ENCODE peak calls at places on chromosomes 13 and 19, in nine cellular contexts. One of them, this sample, is unnamed. For H3K9me3 and H3K4me1, the result is how much of the 10 kb centered on the place peaks cover.

GRCh38 chr19:13926715-13927114 is 11.5 kb downstream of the PODNL1 start:
- DNase-seq in A549: no peak
- DNase-seq in cardiac muscle cell: no peak
- DNase-seq in SK-N-SH: no peak
- DNase-seq in HCT116: no peak
- DNase-seq in SJCRH30: no peak
- DNase-seq in transverse colon: no peak
- DNase-seq in heart left ventricle: no peak
- DNase-seq in mucosa of descending colon: no peak
- DNase-seq in this sample: no peak

GRCh38 chr19:18185538-18185937 is 7.5 kb upstream of the MPV17L2 start:
- DNase-seq in A549: no peak
- DNase-seq in cardiac muscle cell: no peak
- DNase-seq in SK-N-SH: no peak
- DNase-seq in HCT116: no peak
- DNase-seq in SJCRH30: no peak
- DNase-seq in transverse colon: no peak
- DNase-seq in heart left ventricle: no peak
- DNase-seq in mucosa of descending colon: no peak
- DNase-seq in this sample: peak

GRCh38 chr13:50572129-50572528 is 271.4 kb downstream of the DLEU7 start:
- DNase-seq in A549: no peak
- DNase-seq in cardiac muscle cell: no peak
- DNase-seq in SK-N-SH: no peak
- DNase-seq in HCT116: no peak
- DNase-seq in SJCRH30: no peak
- DNase-seq in transverse colon: no peak
- DNase-seq in heart left ventricle: no peak
- DNase-seq in mucosa of descending colon: no peak
- DNase-seq in this sample: no peak

GRCh38 chr13:108044929-108045328 is 170.4 kb downstream of the LIG4 start:
- DNase-seq in A549: no peak
- DNase-seq in cardiac muscle cell: peak
- DNase-seq in SK-N-SH: no peak
- DNase-seq in HCT116: no peak
- DNase-seq in SJCRH30: peak
- DNase-seq in transverse colon: no peak
- DNase-seq in heart left ventricle: no peak
- DNase-seq in mucosa of descending colon: no peak
- DNase-seq in this sample: no peak

GRCh38 chr13:20144141-20144850 is 16.6 kb downstream of the GJA3 start:
- DNase-seq in A549: no peak
- DNase-seq in cardiac muscle cell: no peak
- DNase-seq in SK-N-SH: no peak
- DNase-seq in HCT116: no peak
- DNase-seq in SJCRH30: no peak
- DNase-seq in transverse colon: no peak
- DNase-seq in heart left ventricle: no peak
- DNase-seq in mucosa of descending colon: no peak
- DNase-seq in this sample: no peak

GRCh38 chr13:35630551-35631275 is 154.2 kb upstream of the MAB21L1 start:
- DNase-seq in A549: peak
- DNase-seq in cardiac muscle cell: peak
- DNase-seq in SK-N-SH: peak
- DNase-seq in HCT116: peak
- DNase-seq in SJCRH30: peak
- DNase-seq in transverse colon: no peak
- DNase-seq in heart left ventricle: no peak
- DNase-seq in mucosa of descending colon: no peak
- DNase-seq in this sample: peak

GRCh38 chr13:31731923-31732322 is 7.4 kb upstream of the RXFP2 start:
- DNase-seq in A549: no peak
- DNase-seq in cardiac muscle cell: no peak
- DNase-seq in SK-N-SH: no peak
- DNase-seq in HCT116: no peak
- DNase-seq in SJCRH30: no peak
- DNase-seq in transverse colon: no peak
- DNase-seq in heart left ventricle: no peak
- DNase-seq in mucosa of descending colon: no peak
- DNase-seq in this sample: no peak

GRCh38 chr13:72403396-72404010 is 323.9 kb downstream of the MZT1 start:
- DNase-seq in A549: no peak
- DNase-seq in cardiac muscle cell: no peak
- DNase-seq in SK-N-SH: no peak
- DNase-seq in HCT116: no peak
- DNase-seq in SJCRH30: peak
- DNase-seq in transverse colon: no peak
- DNase-seq in heart left ventricle: no peak
- DNase-seq in mucosa of descending colon: no peak
- DNase-seq in this sample: no peak

GRCh38 chr13:82636119-82636518 is 1246.2 kb downstream of the SLITRK1 start:
- DNase-seq in A549: no peak
- DNase-seq in cardiac muscle cell: no peak
- DNase-seq in SK-N-SH: no peak
- DNase-seq in HCT116: no peak
- DNase-seq in SJCRH30: no peak
- DNase-seq in transverse colon: no peak
- DNase-seq in heart left ventricle: no peak
- DNase-seq in mucosa of descending colon: no peak
- DNase-seq in this sample: no peak

GRCh38 chr19:45781282-45782161 is 768 bp downstream of the DMPK start:
- DNase-seq in A549: peak
- DNase-seq in cardiac muscle cell: no peak
- DNase-seq in SK-N-SH: no peak
- DNase-seq in HCT116: no peak
- DNase-seq in SJCRH30: peak
- DNase-seq in transverse colon: peak
- DNase-seq in heart left ventricle: peak
- DNase-seq in mucosa of descending colon: peak
- DNase-seq in this sample: no peak

GRCh38 chr19:27779953-27780352 is 1433.0 kb downstream of the UQCRFS1 start:
- DNase-seq in A549: no peak
- DNase-seq in cardiac muscle cell: no peak
- DNase-seq in SK-N-SH: no peak
- DNase-seq in HCT116: no peak
- DNase-seq in SJCRH30: no peak
- DNase-seq in transverse colon: no peak
- DNase-seq in heart left ventricle: no peak
- DNase-seq in mucosa of descending colon: no peak
- DNase-seq in this sample: no peak

GRCh38 chr19:17346109-17346671 is 8.8 kb downstream of the GTPBP3 start:
- DNase-seq in A549: peak
- DNase-seq in cardiac muscle cell: peak
- DNase-seq in SK-N-SH: peak
- DNase-seq in HCT116: peak
- DNase-seq in SJCRH30: peak
- DNase-seq in transverse colon: peak
- DNase-seq in heart left ventricle: peak
- DNase-seq in mucosa of descending colon: peak
- DNase-seq in this sample: peak

GRCh38 chr19:45640849-45641273 is 1.7 kb upstream of the EML2 start:
- DNase-seq in A549: no peak
- DNase-seq in cardiac muscle cell: peak
- DNase-seq in SK-N-SH: no peak
- DNase-seq in HCT116: peak
- DNase-seq in SJCRH30: no peak
- DNase-seq in transverse colon: peak
- DNase-seq in heart left ventricle: no peak
- DNase-seq in mucosa of descending colon: peak
- DNase-seq in this sample: no peak

GRCh38 chr19:9792191-9793050 is 23.9 kb upstream of the ZNF846 start:
- DNase-seq in A549: peak
- DNase-seq in cardiac muscle cell: peak
- DNase-seq in SK-N-SH: peak
- DNase-seq in HCT116: no peak
- DNase-seq in SJCRH30: peak
- DNase-seq in transverse colon: peak
- DNase-seq in heart left ventricle: peak
- DNase-seq in mucosa of descending colon: peak
- DNase-seq in this sample: peak

DNA sequence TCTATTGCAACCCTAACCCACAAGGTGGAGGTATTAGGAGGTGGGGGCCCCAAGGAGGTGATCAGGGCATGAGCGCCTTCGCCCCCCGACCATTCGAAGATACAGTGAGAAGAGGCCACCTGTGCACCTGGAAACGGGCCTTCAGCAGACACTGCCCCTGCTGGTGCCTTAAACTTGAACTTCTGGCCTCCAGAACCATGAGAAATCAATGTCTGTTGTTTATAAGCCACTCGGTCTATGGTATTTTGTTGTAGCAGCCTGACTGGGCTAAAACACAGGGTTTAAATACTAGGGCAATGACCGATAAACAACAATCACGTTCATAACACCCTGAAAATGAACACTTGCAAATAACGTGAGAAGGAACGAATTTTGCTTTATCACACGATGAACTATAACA is 85.2 kb upstream of the USP29 start:
- DNase-seq in A549: no peak
- DNase-seq in cardiac muscle cell: no peak
- DNase-seq in SK-N-SH: no peak
- DNase-seq in HCT116: no peak
- DNase-seq in SJCRH30: no peak
- DNase-seq in transverse colon: no peak
- DNase-seq in heart left ventricle: no peak
- DNase-seq in mucosa of descending colon: no peak
- DNase-seq in this sample: no peak
- H3K9me3 ChIP-seq in A549: half or more
- H3K9me3 ChIP-seq in cardiac muscle cell: under half
- H3K9me3 ChIP-seq in SK-N-SH: under half
- H3K9me3 ChIP-seq in HCT116: under half
- H3K9me3 ChIP-seq in SJCRH30: under half
- H3K9me3 ChIP-seq in transverse colon: under half
- H3K9me3 ChIP-seq in heart left ventricle: under half
- H3K9me3 ChIP-seq in mucosa of descending colon: half or more
- H3K9me3 ChIP-seq in this sample: under half

GRCh38 chr13:109762791-109763190 is 23.6 kb downstream of the IRS2 start:
- DNase-seq in A549: no peak
- DNase-seq in cardiac muscle cell: no peak
- DNase-seq in SK-N-SH: no peak
- DNase-seq in HCT116: no peak
- DNase-seq in SJCRH30: no peak
- DNase-seq in transverse colon: no peak
- DNase-seq in heart left ventricle: no peak
- DNase-seq in mucosa of descending colon: no peak
- DNase-seq in this sample: no peak
- H3K4me1 ChIP-seq in A549: under half
- H3K4me1 ChIP-seq in cardiac muscle cell: under half
- H3K4me1 ChIP-seq in SK-N-SH: half or more
- H3K4me1 ChIP-seq in HCT116: under half
- H3K4me1 ChIP-seq in SJCRH30: under half
- H3K4me1 ChIP-seq in transverse colon: under half
- H3K4me1 ChIP-seq in heart left ventricle: under half
- H3K4me1 ChIP-seq in mucosa of descending colon: under half
- H3K4me1 ChIP-seq in this sample: under half

GRCh38 chr19:52474351-52475127 is 21.2 kb downstream of the ZNF578 start:
- DNase-seq in A549: no peak
- DNase-seq in cardiac muscle cell: no peak
- DNase-seq in SK-N-SH: no peak
- DNase-seq in HCT116: no peak
- DNase-seq in SJCRH30: no peak
- DNase-seq in transverse colon: no peak
- DNase-seq in heart left ventricle: no peak
- DNase-seq in mucosa of descending colon: no peak
- DNase-seq in this sample: no peak

DNA sequence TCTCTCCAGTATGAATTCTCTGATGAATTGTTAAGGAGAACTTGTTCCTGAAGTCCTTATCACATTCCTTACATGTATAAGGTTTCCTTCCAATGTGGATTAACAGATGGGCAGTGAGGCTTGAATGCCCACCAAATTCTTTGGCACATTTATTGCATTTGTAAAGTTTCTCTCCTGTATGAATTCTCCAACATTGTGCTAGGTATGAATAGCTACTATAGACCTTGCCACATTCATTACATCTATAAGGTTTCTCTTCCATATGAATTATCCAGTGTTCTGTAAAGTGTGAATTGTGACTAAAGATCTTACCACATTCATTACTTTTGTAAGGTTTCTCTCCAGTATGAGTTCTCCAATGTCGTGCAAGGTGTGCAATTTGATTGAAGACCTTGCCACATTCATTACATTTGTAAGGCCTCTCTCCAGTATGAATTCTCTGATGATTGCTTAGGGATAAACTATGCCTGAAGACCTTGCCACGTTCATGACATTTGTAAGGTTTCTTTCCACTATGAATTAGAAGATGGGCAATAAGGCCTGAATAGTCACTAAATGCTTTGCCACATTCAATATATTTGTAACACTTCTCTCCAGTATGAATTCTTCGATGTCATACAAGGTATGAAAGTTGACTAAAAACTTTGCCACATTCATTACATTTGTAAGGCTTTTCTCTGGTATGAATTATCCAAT is 20.4 kb downstream of the ZNF578 start:
- DNase-seq in A549: no peak
- DNase-seq in cardiac muscle cell: no peak
- DNase-seq in SK-N-SH: no peak
- DNase-seq in HCT116: no peak
- DNase-seq in SJCRH30: peak
- DNase-seq in transverse colon: no peak
- DNase-seq in heart left ventricle: no peak
- DNase-seq in mucosa of descending colon: no peak
- DNase-seq in this sample: no peak
- H3K9me3 ChIP-seq in A549: half or more
- H3K9me3 ChIP-seq in cardiac muscle cell: under half
- H3K9me3 ChIP-seq in SK-N-SH: under half
- H3K9me3 ChIP-seq in HCT116: half or more
- H3K9me3 ChIP-seq in SJCRH30: under half
- H3K9me3 ChIP-seq in transverse colon: half or more
- H3K9me3 ChIP-seq in heart left ventricle: under half
- H3K9me3 ChIP-seq in mucosa of descending colon: half or more
- H3K9me3 ChIP-seq in this sample: under half

GRCh38 chr13:99132295-99132835 is 68.3 kb upstream of the UBAC2 start:
- DNase-seq in A549: no peak
- DNase-seq in cardiac muscle cell: no peak
- DNase-seq in SK-N-SH: no peak
- DNase-seq in HCT116: no peak
- DNase-seq in SJCRH30: peak
- DNase-seq in transverse colon: no peak
- DNase-seq in heart left ventricle: no peak
- DNase-seq in mucosa of descending colon: no peak
- DNase-seq in this sample: no peak

GRCh38 chr13:99131410-99131809 is 69.2 kb upstream of the UBAC2 start:
- DNase-seq in A549: no peak
- DNase-seq in cardiac muscle cell: no peak
- DNase-seq in SK-N-SH: no peak
- DNase-seq in HCT116: no peak
- DNase-seq in SJCRH30: no peak
- DNase-seq in transverse colon: no peak
- DNase-seq in heart left ventricle: no peak
- DNase-seq in mucosa of descending colon: no peak
- DNase-seq in this sample: no peak

GRCh38 chr13:99129050-99129449 is 71.6 kb upstream of the UBAC2 start:
- DNase-seq in A549: no peak
- DNase-seq in cardiac muscle cell: no peak
- DNase-seq in SK-N-SH: no peak
- DNase-seq in HCT116: no peak
- DNase-seq in SJCRH30: no peak
- DNase-seq in transverse colon: no peak
- DNase-seq in heart left ventricle: no peak
- DNase-seq in mucosa of descending colon: no peak
- DNase-seq in this sample: no peak

GRCh38 chr13:99126821-99127220 is 73.8 kb upstream of the UBAC2 start:
- DNase-seq in A549: no peak
- DNase-seq in cardiac muscle cell: no peak
- DNase-seq in SK-N-SH: no peak
- DNase-seq in HCT116: no peak
- DNase-seq in SJCRH30: no peak
- DNase-seq in transverse colon: no peak
- DNase-seq in heart left ventricle: no peak
- DNase-seq in mucosa of descending colon: no peak
- DNase-seq in this sample: no peak

GRCh38 chr13:99129951-99130350 is 70.7 kb upstream of the UBAC2 start:
- DNase-seq in A549: no peak
- DNase-seq in cardiac muscle cell: no peak
- DNase-seq in SK-N-SH: no peak
- DNase-seq in HCT116: no peak
- DNase-seq in SJCRH30: no peak
- DNase-seq in transverse colon: no peak
- DNase-seq in heart left ventricle: no peak
- DNase-seq in mucosa of descending colon: no peak
- DNase-seq in this sample: no peak
- H3K4me1 ChIP-seq in A549: under half
- H3K4me1 ChIP-seq in cardiac muscle cell: under half
- H3K4me1 ChIP-seq in SK-N-SH: under half
- H3K4me1 ChIP-seq in HCT116: under half
- H3K4me1 ChIP-seq in SJCRH30: under half
- H3K4me1 ChIP-seq in transverse colon: under half
- H3K4me1 ChIP-seq in heart left ventricle: under half
- H3K4me1 ChIP-seq in mucosa of descending colon: under half
- H3K4me1 ChIP-seq in this sample: under half

This sample was measured in HAP-1.